ENCODE peak calls at places on chromosomes 11 and 22, in seven cellular contexts. One of them, this sample, is unnamed.

GRCh38 chr22:26709617-26710390 is 52.4 kb downstream of the MIAT start:
- DNase-seq in SK-N-SH: no peak
- DNase-seq in H1: no peak
- DNase-seq in GM12891: no peak
- DNase-seq in K562: no peak
- DNase-seq in GM12878: no peak
- DNase-seq in GM12892: no peak
- DNase-seq in this sample: no peak

GRCh38 chr11:83060965-83061364 is 10.7 kb downstream of the RAB30 start:
- DNase-seq in SK-N-SH: no peak
- DNase-seq in H1: no peak
- DNase-seq in GM12891: no peak
- DNase-seq in K562: no peak
- DNase-seq in GM12878: no peak
- DNase-seq in GM12892: no peak
- DNase-seq in this sample: no peak

GRCh38 chr11:30481385-30481784 is 104.8 kb downstream of the MPPED2 start:
- DNase-seq in SK-N-SH: peak; percentile 11
- DNase-seq in H1: no peak
- DNase-seq in GM12891: no peak
- DNase-seq in K562: no peak
- DNase-seq in GM12878: no peak
- DNase-seq in GM12892: no peak
- DNase-seq in this sample: no peak

GRCh38 chr11:4090258-4090657 is 4.3 kb upstream of the RRM1 start:
- DNase-seq in SK-N-SH: no peak
- DNase-seq in H1: no peak
- DNase-seq in GM12891: no peak
- DNase-seq in K562: no peak
- DNase-seq in GM12878: no peak
- DNase-seq in GM12892: no peak
- DNase-seq in this sample: no peak

GRCh38 chr11:44633641-44634040 is 68.2 kb downstream of the CD82 start:
- DNase-seq in SK-N-SH: peak; percentile 56
- DNase-seq in H1: peak; percentile 40
- DNase-seq in GM12891: no peak
- DNase-seq in K562: no peak
- DNase-seq in GM12878: no peak
- DNase-seq in GM12892: no peak
- DNase-seq in this sample: no peak

GRCh38 chr22:37174964-37175363 is 13.1 kb downstream of the C1QTNF6 start:
- DNase-seq in SK-N-SH: peak; percentile 27
- DNase-seq in H1: no peak
- DNase-seq in GM12891: no peak
- DNase-seq in K562: no peak
- DNase-seq in GM12878: no peak
- DNase-seq in GM12892: no peak
- DNase-seq in this sample: no peak

GRCh38 chr22:44033689-44034088 is 9.6 kb downstream of the PARVB start:
- DNase-seq in SK-N-SH: no peak
- DNase-seq in H1: no peak
- DNase-seq in GM12891: no peak
- DNase-seq in K562: peak; percentile 20
- DNase-seq in GM12878: no peak
- DNase-seq in GM12892: no peak
- DNase-seq in this sample: no peak

GRCh38 chr11:27471588-27472397 is 797 bp downstream of the LGR4 start:
- DNase-seq in SK-N-SH: peak; percentile 81
- DNase-seq in H1: peak; percentile 66
- DNase-seq in GM12891: no peak
- DNase-seq in K562: peak; percentile 77
- DNase-seq in GM12878: no peak
- DNase-seq in GM12892: peak; percentile 27
- DNase-seq in this sample: no peak

GRCh38 chr11:107467754-107468153 is 10.1 kb upstream of the CWF19L2 start:
- DNase-seq in SK-N-SH: no peak
- DNase-seq in H1: no peak
- DNase-seq in GM12891: no peak
- DNase-seq in K562: no peak
- DNase-seq in GM12878: no peak
- DNase-seq in GM12892: no peak
- DNase-seq in this sample: no peak

GRCh38 chr11:130118636-130119387 is 40.8 kb upstream of the ST14 start:
- DNase-seq in SK-N-SH: no peak
- DNase-seq in H1: no peak
- DNase-seq in GM12891: no peak
- DNase-seq in K562: no peak
- DNase-seq in GM12878: peak; percentile 38
- DNase-seq in GM12892: peak; percentile 24
- DNase-seq in this sample: peak; percentile 56

GRCh38 chr22:43854151-43854785 is 8.0 kb downstream of the SULT4A1 start:
- DNase-seq in SK-N-SH: no peak
- DNase-seq in H1: no peak
- DNase-seq in GM12891: no peak
- DNase-seq in K562: no peak
- DNase-seq in GM12878: no peak
- DNase-seq in GM12892: no peak
- DNase-seq in this sample: no peak

GRCh38 chr11:96486890-96487633 is 97.2 kb downstream of the JRKL start:
- DNase-seq in SK-N-SH: no peak
- DNase-seq in H1: no peak
- DNase-seq in GM12891: no peak
- DNase-seq in K562: no peak
- DNase-seq in GM12878: no peak
- DNase-seq in GM12892: no peak
- DNase-seq in this sample: peak; percentile 84

GRCh38 chr22:32202539-32203180 is 2.2 kb downstream of the RFPL2 start:
- DNase-seq in SK-N-SH: peak; percentile 78
- DNase-seq in H1: peak; percentile 59
- DNase-seq in GM12891: no peak
- DNase-seq in K562: peak; percentile 18
- DNase-seq in GM12878: no peak
- DNase-seq in GM12892: no peak
- DNase-seq in this sample: peak; percentile 68

GRCh38 chr11:96235725-96236124 is 107.3 kb downstream of the MAML2 start:
- DNase-seq in SK-N-SH: no peak
- DNase-seq in H1: no peak
- DNase-seq in GM12891: no peak
- DNase-seq in K562: no peak
- DNase-seq in GM12878: no peak
- DNase-seq in GM12892: no peak
- DNase-seq in this sample: no peak

GRCh38 chr11:117649656-117650055 is 147.4 kb downstream of the DSCAML1 start:
- DNase-seq in SK-N-SH: no peak
- DNase-seq in H1: no peak
- DNase-seq in GM12891: no peak
- DNase-seq in K562: no peak
- DNase-seq in GM12878: no peak
- DNase-seq in GM12892: no peak
- DNase-seq in this sample: no peak

GRCh38 chr22:46737105-46737975 is 712 bp downstream of the CERK start:
- DNase-seq in SK-N-SH: no peak
- DNase-seq in H1: peak; percentile 66
- DNase-seq in GM12891: peak; percentile 70
- DNase-seq in K562: peak; percentile 70
- DNase-seq in GM12878: no peak
- DNase-seq in GM12892: peak; percentile 63
- DNase-seq in this sample: no peak

GRCh38 chr22:36350751-36351594 is 36.8 kb downstream of the MYH9 start:
- DNase-seq in SK-N-SH: no peak
- DNase-seq in H1: no peak
- DNase-seq in GM12891: no peak
- DNase-seq in K562: no peak
- DNase-seq in GM12878: no peak
- DNase-seq in GM12892: no peak
- DNase-seq in this sample: peak; percentile 91

GRCh38 chr22:44891791-44892190 is 118.0 kb downstream of the PHF21B start:
- DNase-seq in SK-N-SH: no peak
- DNase-seq in H1: no peak
- DNase-seq in GM12891: no peak
- DNase-seq in K562: no peak
- DNase-seq in GM12878: no peak
- DNase-seq in GM12892: no peak
- DNase-seq in this sample: no peak

GRCh38 chr11:64659417-64660144 is 63.4 kb downstream of the NRXN2 start:
- DNase-seq in SK-N-SH: no peak
- DNase-seq in H1: no peak
- DNase-seq in GM12891: no peak
- DNase-seq in K562: peak; percentile 73
- DNase-seq in GM12878: no peak
- DNase-seq in GM12892: no peak
- DNase-seq in this sample: peak; percentile 39

GRCh38 chr22:31344369-31345330 is 1.5 kb downstream of the PATZ1 start:
- DNase-seq in SK-N-SH: peak; percentile 39
- DNase-seq in H1: peak; percentile 54
- DNase-seq in GM12891: no peak
- DNase-seq in K562: no peak
- DNase-seq in GM12878: no peak
- DNase-seq in GM12892: no peak
- DNase-seq in this sample: no peak

GRCh38 chr11:34564406-34564805 is 50.8 kb upstream of the ELF5 start:
- DNase-seq in SK-N-SH: no peak
- DNase-seq in H1: no peak
- DNase-seq in GM12891: no peak
- DNase-seq in K562: no peak
- DNase-seq in GM12878: no peak
- DNase-seq in GM12892: no peak
- DNase-seq in this sample: no peak

GRCh38 chr11:206516-207212 is 535 bp downstream of the BET1L start:
- DNase-seq in SK-N-SH: peak; percentile 56
- DNase-seq in H1: peak; percentile 50
- DNase-seq in GM12891: no peak
- DNase-seq in K562: peak; percentile 37
- DNase-seq in GM12878: no peak
- DNase-seq in GM12892: no peak
- DNase-seq in this sample: no peak

DNA sequence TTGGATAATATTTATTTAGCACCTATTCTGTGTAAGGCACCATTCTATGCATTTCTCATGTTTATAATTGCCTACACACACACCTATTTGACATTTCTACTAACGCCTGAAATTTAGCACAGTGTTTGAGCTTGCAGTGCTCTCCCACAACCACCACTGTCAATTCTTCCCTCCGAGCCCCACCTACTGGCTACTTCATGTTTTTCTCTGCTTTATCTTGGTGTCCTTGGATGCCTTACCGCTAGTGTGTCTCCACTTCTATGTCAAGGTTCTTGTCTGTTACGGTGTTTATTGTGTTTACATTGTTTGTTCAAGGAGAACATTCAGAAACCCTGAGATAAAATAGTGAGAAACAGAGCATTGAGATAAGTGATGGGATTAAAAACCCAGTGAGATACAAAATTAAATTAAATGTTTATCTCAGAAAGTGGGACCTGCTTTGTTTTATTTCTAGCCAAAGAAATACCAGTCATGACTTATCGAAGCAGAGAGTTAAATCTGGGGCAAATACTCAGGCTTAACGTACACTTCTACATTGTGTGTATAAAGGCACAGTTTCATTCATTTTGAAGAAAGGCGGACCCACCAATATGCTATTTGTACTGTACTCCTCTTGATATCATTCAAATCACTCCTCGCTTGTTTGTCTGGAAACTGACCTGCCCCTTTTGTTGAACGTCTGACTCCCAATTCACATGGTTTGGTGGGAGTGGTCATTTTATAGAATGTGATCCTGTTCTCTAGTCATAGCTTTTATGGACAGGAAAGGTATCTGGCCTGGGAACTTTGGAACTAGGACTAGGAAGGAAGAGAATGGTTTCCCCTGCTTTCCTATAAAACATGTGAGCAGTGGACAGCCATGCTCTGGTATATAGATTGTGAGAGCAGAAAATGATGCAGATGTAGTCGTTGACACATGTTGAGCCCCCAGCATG is 39.2 kb upstream of the SLC36A4 start:
- DNase-seq in SK-N-SH: peak; percentile 51
- DNase-seq in H1: no peak
- DNase-seq in GM12891: no peak
- DNase-seq in K562: peak; percentile 15
- DNase-seq in GM12878: no peak
- DNase-seq in GM12892: no peak
- DNase-seq in this sample: peak; percentile 55
- TF ChIP-seq TAF1 in SK-N-SH: no peak
- TF ChIP-seq TAF1 in H1: no peak
- TF ChIP-seq TAF1 in GM12891: no peak
- TF ChIP-seq TAF1 in K562: no peak
- TF ChIP-seq TAF1 in GM12878: no peak
- TF ChIP-seq TAF1 in GM12892: no peak
- TF ChIP-seq TAF1 in this sample: no peak

GRCh38 chr11:126607776-126608625 is 252.5 kb downstream of the ST3GAL4 start:
- DNase-seq in SK-N-SH: no peak
- DNase-seq in H1: no peak
- DNase-seq in GM12891: no peak
- DNase-seq in K562: no peak
- DNase-seq in GM12878: no peak
- DNase-seq in GM12892: no peak
- DNase-seq in this sample: no peak
- TF ChIP-seq TAF1 in SK-N-SH: no peak
- TF ChIP-seq TAF1 in H1: no peak
- TF ChIP-seq TAF1 in GM12891: no peak
- TF ChIP-seq TAF1 in K562: no peak
- TF ChIP-seq TAF1 in GM12878: no peak
- TF ChIP-seq TAF1 in GM12892: no peak
- TF ChIP-seq TAF1 in this sample: no peak

DNA sequence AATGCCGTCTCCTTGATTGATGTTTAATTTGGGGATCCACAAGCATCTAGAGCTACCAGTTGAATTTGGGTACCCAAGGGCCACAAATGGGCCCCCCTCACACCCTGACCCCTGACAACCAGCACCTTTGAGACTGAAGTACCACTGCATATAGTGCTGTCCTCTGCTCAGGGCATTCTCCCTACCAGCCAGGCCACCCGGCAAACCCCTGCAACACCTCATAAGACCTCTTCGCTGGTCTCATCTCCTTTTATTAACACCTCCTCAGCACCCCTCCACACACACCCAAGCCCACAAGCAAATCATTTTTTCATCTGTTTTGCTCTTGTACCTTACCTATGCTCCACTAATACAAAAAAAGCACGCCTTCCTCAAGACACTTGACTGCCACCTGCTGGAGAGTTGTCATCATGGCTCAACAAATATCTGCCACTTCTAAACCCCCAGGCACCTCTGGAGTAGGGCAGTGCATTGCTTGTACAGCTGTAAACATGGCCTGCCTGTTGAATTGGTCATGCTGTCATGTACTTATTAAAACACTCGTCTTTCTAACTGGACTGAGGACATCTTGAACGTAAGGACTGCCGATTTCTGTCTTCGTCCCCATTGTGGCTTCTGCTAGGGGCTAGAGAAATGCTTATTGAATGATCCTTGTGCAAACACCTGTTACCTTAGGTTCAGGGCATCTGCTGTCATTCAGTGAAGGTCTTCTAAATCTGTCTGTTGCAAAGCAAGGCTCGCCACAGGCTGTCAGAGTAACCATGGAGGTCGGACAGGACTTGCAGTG is 66.5 kb downstream of the BMAL1 start:
- DNase-seq in SK-N-SH: peak; percentile 73
- DNase-seq in H1: peak; percentile 82
- DNase-seq in GM12891: peak; percentile 45
- DNase-seq in K562: peak; percentile 69
- DNase-seq in GM12878: no peak
- DNase-seq in GM12892: no peak
- DNase-seq in this sample: peak; percentile 64
- TF ChIP-seq TAF1 in SK-N-SH: no peak
- TF ChIP-seq TAF1 in H1: no peak
- TF ChIP-seq TAF1 in GM12891: no peak
- TF ChIP-seq TAF1 in K562: no peak
- TF ChIP-seq TAF1 in GM12878: no peak
- TF ChIP-seq TAF1 in GM12892: no peak
- TF ChIP-seq TAF1 in this sample: no peak

GRCh38 chr11:110928373-110928772 is 216.1 kb upstream of the ARHGAP20 start:
- DNase-seq in SK-N-SH: no peak
- DNase-seq in H1: no peak
- DNase-seq in GM12891: no peak
- DNase-seq in K562: no peak
- DNase-seq in GM12878: no peak
- DNase-seq in GM12892: no peak
- DNase-seq in this sample: no peak
- TF ChIP-seq TAF1 in SK-N-SH: no peak
- TF ChIP-seq TAF1 in H1: no peak
- TF ChIP-seq TAF1 in GM12891: no peak
- TF ChIP-seq TAF1 in K562: no peak
- TF ChIP-seq TAF1 in GM12878: no peak
- TF ChIP-seq TAF1 in GM12892: no peak
- TF ChIP-seq TAF1 in this sample: no peak